ENCODE peak calls at places on chromosomes 11 and 22, in nine cellular contexts. One of them, this sample, is unnamed.

GRCh38 chr22:25453557-25453956 is 110.9 kb upstream of the GRK3 start:
- DNase-seq in coronary artery: no peak
- DNase-seq in spleen: peak
- DNase-seq in mucosa of descending colon: no peak
- DNase-seq in endothelial cell: no peak
- DNase-seq in stimulated activated CD8-positive, alpha-beta memory T cell treated with anti-CD3 and anti-CD28 coated beads, Interleukin-12 subunit alpha, Interleukin-12 subunit beta, amount 100 ng/mL, for 1 hour: no peak
- DNase-seq in retina: no peak
- DNase-seq in lung: no peak
- DNase-seq in stimulated activated CD4-positive, alpha-beta T cell treated with anti-CD3 and anti-CD28 coated beads, Interleukin-2, amount 100 ng/mL, for 48 hours: peak
- DNase-seq in this sample: no peak

GRCh38 chr11:117194267-117194666 is 4.9 kb upstream of the TAGLN start:
- DNase-seq in mucosa of descending colon: no peak
- DNase-seq in lung: no peak
- DNase-seq in stimulated activated CD8-positive, alpha-beta memory T cell treated with anti-CD3 and anti-CD28 coated beads, Interleukin-12 subunit alpha, Interleukin-12 subunit beta, amount 100 ng/mL, for 1 hour: no peak
- DNase-seq in spleen: no peak
- DNase-seq in coronary artery: no peak
- DNase-seq in stimulated activated CD4-positive, alpha-beta T cell treated with anti-CD3 and anti-CD28 coated beads, Interleukin-2, amount 100 ng/mL, for 48 hours: no peak
- DNase-seq in endothelial cell: no peak
- DNase-seq in retina: no peak
- DNase-seq in this sample: no peak

GRCh38 chr11:70315726-70316125 is 45.2 kb downstream of the PPFIA1 start:
- DNase-seq in stimulated activated CD4-positive, alpha-beta T cell treated with anti-CD3 and anti-CD28 coated beads, Interleukin-2, amount 100 ng/mL, for 48 hours: no peak
- DNase-seq in retina: no peak
- DNase-seq in spleen: no peak
- DNase-seq in endothelial cell: no peak
- DNase-seq in lung: no peak
- DNase-seq in mucosa of descending colon: no peak
- DNase-seq in coronary artery: no peak
- DNase-seq in stimulated activated CD8-positive, alpha-beta memory T cell treated with anti-CD3 and anti-CD28 coated beads, Interleukin-12 subunit alpha, Interleukin-12 subunit beta, amount 100 ng/mL, for 1 hour: no peak
- DNase-seq in this sample: no peak

GRCh38 chr11:43555811-43556210 is 124.7 kb upstream of the HSD17B12 start:
- DNase-seq in stimulated activated CD8-positive, alpha-beta memory T cell treated with anti-CD3 and anti-CD28 coated beads, Interleukin-12 subunit alpha, Interleukin-12 subunit beta, amount 100 ng/mL, for 1 hour: no peak
- DNase-seq in mucosa of descending colon: no peak
- DNase-seq in stimulated activated CD4-positive, alpha-beta T cell treated with anti-CD3 and anti-CD28 coated beads, Interleukin-2, amount 100 ng/mL, for 48 hours: no peak
- DNase-seq in endothelial cell: no peak
- DNase-seq in retina: peak
- DNase-seq in spleen: no peak
- DNase-seq in lung: no peak
- DNase-seq in coronary artery: no peak
- DNase-seq in this sample: no peak

GRCh38 chr11:133659542-133660201 is 127.4 kb upstream of the OPCML start:
- DNase-seq in stimulated activated CD4-positive, alpha-beta T cell treated with anti-CD3 and anti-CD28 coated beads, Interleukin-2, amount 100 ng/mL, for 48 hours: no peak
- DNase-seq in mucosa of descending colon: no peak
- DNase-seq in stimulated activated CD8-positive, alpha-beta memory T cell treated with anti-CD3 and anti-CD28 coated beads, Interleukin-12 subunit alpha, Interleukin-12 subunit beta, amount 100 ng/mL, for 1 hour: no peak
- DNase-seq in spleen: no peak
- DNase-seq in lung: no peak
- DNase-seq in endothelial cell: no peak
- DNase-seq in coronary artery: no peak
- DNase-seq in retina: no peak
- DNase-seq in this sample: no peak

GRCh38 chr11:128725630-128726461 is 32.0 kb downstream of the FLI1 start:
- DNase-seq in mucosa of descending colon: no peak
- DNase-seq in spleen: peak
- DNase-seq in coronary artery: no peak
- DNase-seq in stimulated activated CD4-positive, alpha-beta T cell treated with anti-CD3 and anti-CD28 coated beads, Interleukin-2, amount 100 ng/mL, for 48 hours: no peak
- DNase-seq in lung: no peak
- DNase-seq in endothelial cell: no peak
- DNase-seq in retina: no peak
- DNase-seq in stimulated activated CD8-positive, alpha-beta memory T cell treated with anti-CD3 and anti-CD28 coated beads, Interleukin-12 subunit alpha, Interleukin-12 subunit beta, amount 100 ng/mL, for 1 hour: peak
- DNase-seq in this sample: peak

GRCh38 chr22:35330258-35330861 is 30.7 kb downstream of the TOM1 start:
- DNase-seq in spleen: peak
- DNase-seq in coronary artery: no peak
- DNase-seq in endothelial cell: no peak
- DNase-seq in lung: peak
- DNase-seq in stimulated activated CD8-positive, alpha-beta memory T cell treated with anti-CD3 and anti-CD28 coated beads, Interleukin-12 subunit alpha, Interleukin-12 subunit beta, amount 100 ng/mL, for 1 hour: no peak
- DNase-seq in retina: no peak
- DNase-seq in mucosa of descending colon: peak
- DNase-seq in stimulated activated CD4-positive, alpha-beta T cell treated with anti-CD3 and anti-CD28 coated beads, Interleukin-2, amount 100 ng/mL, for 48 hours: peak
- DNase-seq in this sample: peak

GRCh38 chr11:73439002-73439843 is 63.0 kb downstream of the RELT start:
- DNase-seq in mucosa of descending colon: no peak
- DNase-seq in retina: peak
- DNase-seq in spleen: no peak
- DNase-seq in stimulated activated CD4-positive, alpha-beta T cell treated with anti-CD3 and anti-CD28 coated beads, Interleukin-2, amount 100 ng/mL, for 48 hours: no peak
- DNase-seq in stimulated activated CD8-positive, alpha-beta memory T cell treated with anti-CD3 and anti-CD28 coated beads, Interleukin-12 subunit alpha, Interleukin-12 subunit beta, amount 100 ng/mL, for 1 hour: no peak
- DNase-seq in endothelial cell: no peak
- DNase-seq in coronary artery: no peak
- DNase-seq in lung: no peak
- DNase-seq in this sample: no peak

GRCh38 chr11:20376162-20376561 is 11.4 kb upstream of the PRMT3 start:
- DNase-seq in endothelial cell: no peak
- DNase-seq in retina: no peak
- DNase-seq in lung: no peak
- DNase-seq in mucosa of descending colon: no peak
- DNase-seq in spleen: no peak
- DNase-seq in stimulated activated CD8-positive, alpha-beta memory T cell treated with anti-CD3 and anti-CD28 coated beads, Interleukin-12 subunit alpha, Interleukin-12 subunit beta, amount 100 ng/mL, for 1 hour: no peak
- DNase-seq in coronary artery: no peak
- DNase-seq in stimulated activated CD4-positive, alpha-beta T cell treated with anti-CD3 and anti-CD28 coated beads, Interleukin-2, amount 100 ng/mL, for 48 hours: no peak
- DNase-seq in this sample: no peak

GRCh38 chr11:10605941-10606381 is 37.5 kb upstream of the LYVE1 start:
- DNase-seq in mucosa of descending colon: no peak
- DNase-seq in spleen: peak
- DNase-seq in endothelial cell: peak
- DNase-seq in lung: peak
- DNase-seq in stimulated activated CD4-positive, alpha-beta T cell treated with anti-CD3 and anti-CD28 coated beads, Interleukin-2, amount 100 ng/mL, for 48 hours: no peak
- DNase-seq in stimulated activated CD8-positive, alpha-beta memory T cell treated with anti-CD3 and anti-CD28 coated beads, Interleukin-12 subunit alpha, Interleukin-12 subunit beta, amount 100 ng/mL, for 1 hour: no peak
- DNase-seq in coronary artery: no peak
- DNase-seq in retina: peak
- DNase-seq in this sample: no peak

GRCh38 chr11:74620537-74620936 is 28.2 kb downstream of the POLD3 start:
- DNase-seq in endothelial cell: no peak
- DNase-seq in stimulated activated CD4-positive, alpha-beta T cell treated with anti-CD3 and anti-CD28 coated beads, Interleukin-2, amount 100 ng/mL, for 48 hours: no peak
- DNase-seq in lung: no peak
- DNase-seq in stimulated activated CD8-positive, alpha-beta memory T cell treated with anti-CD3 and anti-CD28 coated beads, Interleukin-12 subunit alpha, Interleukin-12 subunit beta, amount 100 ng/mL, for 1 hour: no peak
- DNase-seq in retina: no peak
- DNase-seq in coronary artery: no peak
- DNase-seq in spleen: no peak
- DNase-seq in mucosa of descending colon: no peak
- DNase-seq in this sample: no peak

GRCh38 chr11:44625759-44626523 is 60.5 kb downstream of the CD82 start:
- DNase-seq in coronary artery: peak
- DNase-seq in mucosa of descending colon: no peak
- DNase-seq in endothelial cell: no peak
- DNase-seq in lung: peak
- DNase-seq in stimulated activated CD4-positive, alpha-beta T cell treated with anti-CD3 and anti-CD28 coated beads, Interleukin-2, amount 100 ng/mL, for 48 hours: no peak
- DNase-seq in retina: no peak
- DNase-seq in spleen: peak
- DNase-seq in stimulated activated CD8-positive, alpha-beta memory T cell treated with anti-CD3 and anti-CD28 coated beads, Interleukin-12 subunit alpha, Interleukin-12 subunit beta, amount 100 ng/mL, for 1 hour: no peak
- DNase-seq in this sample: no peak

GRCh38 chr22:44881624-44882023 is 128.2 kb downstream of the PHF21B start:
- DNase-seq in lung: no peak
- DNase-seq in coronary artery: peak
- DNase-seq in endothelial cell: no peak
- DNase-seq in retina: no peak
- DNase-seq in mucosa of descending colon: no peak
- DNase-seq in stimulated activated CD4-positive, alpha-beta T cell treated with anti-CD3 and anti-CD28 coated beads, Interleukin-2, amount 100 ng/mL, for 48 hours: no peak
- DNase-seq in stimulated activated CD8-positive, alpha-beta memory T cell treated with anti-CD3 and anti-CD28 coated beads, Interleukin-12 subunit alpha, Interleukin-12 subunit beta, amount 100 ng/mL, for 1 hour: no peak
- DNase-seq in spleen: peak
- DNase-seq in this sample: no peak

GRCh38 chr11:75588067-75588481 is 26.0 kb downstream of the SERPINH1 start:
- DNase-seq in stimulated activated CD4-positive, alpha-beta T cell treated with anti-CD3 and anti-CD28 coated beads, Interleukin-2, amount 100 ng/mL, for 48 hours: no peak
- DNase-seq in mucosa of descending colon: no peak
- DNase-seq in endothelial cell: no peak
- DNase-seq in coronary artery: no peak
- DNase-seq in retina: no peak
- DNase-seq in lung: no peak
- DNase-seq in spleen: no peak
- DNase-seq in stimulated activated CD8-positive, alpha-beta memory T cell treated with anti-CD3 and anti-CD28 coated beads, Interleukin-12 subunit alpha, Interleukin-12 subunit beta, amount 100 ng/mL, for 1 hour: no peak
- DNase-seq in this sample: no peak